ENCODE peak calls at places on chromosomes 16 and 17, in five cellular contexts. T is cardiac fibroblast, G is fibroblast of lung, U is foreskin fibroblast, R is heart right ventricle. L is an unnamed sample.

GRCh38 chr16:15874745-15875314 is 13.6 kb downstream of the CEP20 start:
- DNase-seq in U (peak; percentile 90), R (peak; percentile 20), G (peak; percentile 64), T (peak; percentile 84), L (peak; percentile 41)

GRCh38 chr17:66493283-66494019 is 191.0 kb downstream of the PRKCA start:
- DNase-seq in T (peak; percentile 80), R (no peak), U (peak; percentile 82), G (peak; percentile 71), L (peak; percentile 60)

GRCh38 chr17:2364132-2365116 is 27.1 kb downstream of the SGSM2 start:
- DNase-seq in R (peak; percentile 65), G (no peak), U (no peak), T (no peak), L (no peak)

GRCh38 chr17:2874211-2874686 is 78.0 kb downstream of the RAP1GAP2 start:
- DNase-seq in T (no peak), U (no peak), R (no peak), G (no peak), L (no peak)

GRCh38 chr16:83925095-83925905 is 26.4 kb downstream of the MLYCD start:
- DNase-seq in U (no peak), T (no peak), G (no peak), R (no peak), L (no peak)

GRCh38 chr16:526181-527014 is 1.1 kb upstream of the CAPN15 start:
- DNase-seq in R (peak; percentile 65), U (peak; percentile 57), T (peak; percentile 70), G (peak; percentile 49), L (no peak)

GRCh38 chr16:69410285-69410990 is 14.0 kb upstream of the CYB5B start:
- DNase-seq in U (peak; percentile 87), T (peak; percentile 80), G (peak; percentile 87), R (no peak), L (no peak)

GRCh38 chr17:31560836-31561235 is 169.4 kb downstream of the RAB11FIP4 start:
- DNase-seq in T (no peak), R (no peak), U (peak; percentile 57), G (peak; percentile 49), L (no peak)

GRCh38 chr16:67930678-67931211 is 917 bp downstream of the CTRL start:
- DNase-seq in U (no peak), G (no peak), T (no peak), R (no peak), L (no peak)

GRCh38 chr17:65786479-65786878 is 225.0 kb upstream of the AXIN2 start:
- DNase-seq in R (no peak), G (no peak), U (no peak), T (no peak), L (no peak)

GRCh38 chr17:63838586-63839184 is 3.8 kb downstream of the SMARCD2 start:
- DNase-seq in G (no peak), R (peak; percentile 90), T (peak; percentile 96), U (peak; percentile 95), L (peak; percentile 14)

GRCh38 chr16:25093208-25094061 is 18.1 kb upstream of the LCMT1 start:
- DNase-seq in G (no peak), T (no peak), U (no peak), R (no peak), L (no peak)

GRCh38 chr17:8108972-8109668 is 9.2 kb downstream of the ALOXE3 start:
- DNase-seq in U (no peak), T (no peak), R (no peak), G (no peak), L (no peak)

GRCh38 chr17:46950997-46951621 is 27.9 kb downstream of the RPRML start:
- DNase-seq in G (no peak), R (no peak), U (no peak), T (no peak), L (no peak)

GRCh38 chr16:16001856-16002255 is 52.4 kb downstream of the ABCC1 start:
- DNase-seq in G (no peak), U (no peak), T (no peak), R (no peak), L (no peak)

DNA sequence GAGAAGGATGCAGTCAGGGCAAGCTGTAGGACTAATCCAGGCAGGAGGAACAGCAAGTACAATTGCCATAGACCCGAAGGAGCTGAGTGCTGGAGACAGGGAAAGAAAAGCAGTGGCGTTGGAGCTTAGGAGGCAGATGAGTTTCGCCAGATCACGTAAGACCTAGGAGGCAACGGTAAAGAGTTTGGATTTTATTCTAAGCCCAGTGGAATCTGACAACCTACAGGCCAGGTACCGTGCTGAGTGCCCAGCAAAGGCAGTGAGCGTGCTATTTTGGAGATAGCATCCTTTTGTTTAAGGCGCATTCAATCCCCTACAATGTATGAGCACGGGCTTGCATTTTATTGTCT is 1.2 kb downstream of the USP43 start:
- DNase-seq in G (no peak), R (no peak), U (no peak), T (no peak), L (no peak)
- H3K4me3 ChIP-seq in G (no peak overlapping the region), R (peak overlapping the region; percentile 38), U (peak overlapping the region; percentile 65), T (no peak overlapping the region), L (no peak overlapping the region)

DNA sequence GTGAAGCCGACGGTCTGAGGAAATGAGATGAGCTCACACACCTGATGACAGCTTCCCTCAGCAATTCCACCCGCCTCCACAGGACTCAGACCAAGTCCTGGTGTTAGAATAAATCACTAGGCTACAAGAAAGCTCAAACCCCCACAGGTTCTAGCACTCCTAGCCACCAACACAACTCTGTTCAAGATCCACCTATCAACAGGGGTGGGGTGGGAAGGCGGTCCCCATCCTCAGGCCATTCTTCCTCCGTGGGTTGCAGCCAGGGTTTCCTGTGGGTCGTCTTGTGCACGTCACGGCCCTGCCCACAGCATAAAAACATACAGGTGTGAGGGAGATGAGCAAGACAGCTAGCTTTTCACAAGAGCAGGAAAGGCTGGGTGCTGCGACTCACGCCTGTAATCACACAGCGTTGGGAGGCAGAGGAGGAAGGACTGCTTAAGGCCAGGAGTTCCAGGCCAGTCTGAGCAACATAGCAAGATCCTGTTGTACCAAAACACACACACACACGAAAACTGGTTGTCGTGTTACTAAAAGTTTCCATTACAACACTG is 81.1 kb downstream of the ANKRD11 start:
- DNase-seq in R (no peak), T (peak; percentile 24), U (peak; percentile 41), G (peak; percentile 49), L (no peak)
- TF ChIP-seq CTCF in R (no peak), T (no peak), U (no peak), G (no peak), L (no peak)

GRCh38 chr17:81347437-81347836 is 47.8 kb upstream of the BAHCC1 start:
- DNase-seq in U (no peak), G (no peak), T (no peak), R (no peak), L (no peak)

GRCh38 chr17:81350320-81350686 is 45.0 kb upstream of the BAHCC1 start:
- DNase-seq in R (no peak), G (no peak), T (no peak), U (no peak), L (no peak)

GRCh38 chr17:81348097-81349055 is 46.9 kb upstream of the BAHCC1 start:
- DNase-seq in G (no peak), U (no peak), R (no peak), T (no peak), L (no peak)

GRCh38 chr17:81346908-81347349 is 48.3 kb upstream of the BAHCC1 start:
- DNase-seq in U (no peak), T (no peak), R (no peak), G (no peak), L (no peak)

GRCh38 chr17:81349397-81350319 is 45.6 kb upstream of the BAHCC1 start:
- DNase-seq in R (no peak), T (peak; percentile 51), U (peak; percentile 43), G (peak; percentile 38), L (no peak)
- H3K4me3 ChIP-seq in R (no peak overlapping the region), T (no peak overlapping the region), U (no peak overlapping the region), G (no peak overlapping the region), L (no peak overlapping the region)

DNA sequence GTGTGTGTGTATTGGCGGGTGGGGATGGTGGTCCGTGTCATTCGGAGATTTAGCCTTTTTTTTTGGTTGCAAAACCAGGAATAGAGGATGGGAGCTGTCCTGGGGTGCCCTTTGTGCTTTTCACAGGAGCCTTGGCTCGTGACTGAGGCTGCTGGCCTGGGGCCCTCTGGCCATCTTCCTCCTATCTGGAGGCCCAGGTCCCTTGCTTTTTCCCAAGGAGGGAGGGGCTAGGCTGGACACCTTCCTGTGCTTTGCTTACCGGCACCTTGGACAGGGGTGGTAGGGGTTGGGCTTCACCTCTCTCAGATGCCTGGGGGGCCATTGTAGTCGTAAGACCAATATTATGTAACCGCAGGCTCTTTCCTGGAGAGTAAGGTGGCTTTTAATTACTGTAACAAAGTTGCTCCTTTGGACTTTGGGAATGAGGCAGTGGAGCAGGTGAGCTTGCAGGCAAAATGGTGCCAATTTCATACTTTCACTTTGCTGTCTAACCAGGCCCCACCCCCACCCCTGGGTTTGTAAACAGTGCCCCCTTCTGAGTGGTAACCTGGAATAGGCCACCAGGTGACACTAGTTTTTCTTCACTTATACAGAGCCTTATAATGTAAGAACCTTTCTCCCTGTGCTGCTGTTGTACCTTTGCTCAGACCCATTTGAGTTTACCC is 1.2 kb downstream of the DYNLL2 start:
- DNase-seq in R (peak; percentile 50), T (peak; percentile 19), U (peak; percentile 34), G (peak; percentile 31), L (no peak)
- TF ChIP-seq CTCF in R (no peak), T (no peak), U (no peak), G (no peak), L (peak; percentile 17)

DNA sequence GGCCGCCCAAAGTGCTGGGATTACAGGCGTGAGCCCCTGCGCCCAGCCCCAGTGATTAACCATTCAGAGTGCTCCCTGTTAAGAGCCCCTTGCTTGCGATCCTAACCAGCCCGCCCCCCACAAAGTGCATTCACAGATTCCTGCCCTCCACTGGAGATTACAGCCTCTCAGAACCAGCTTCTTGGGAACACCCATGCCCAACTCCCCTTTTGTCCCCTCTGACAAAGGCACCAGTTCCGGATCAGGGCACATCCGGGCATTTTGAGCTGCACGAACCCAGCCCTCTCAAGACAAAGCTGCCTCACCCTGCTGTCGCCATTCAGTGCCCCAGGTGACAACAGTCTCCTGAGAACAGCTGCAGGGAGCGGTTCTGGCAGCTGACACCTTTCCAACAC is 848 bp upstream of the KRT19 start:
- DNase-seq in T (no peak), R (no peak), U (no peak), G (no peak), L (no peak)
- H3K4me3 ChIP-seq in T (no peak overlapping the region), R (no peak overlapping the region), U (no peak overlapping the region), G (no peak overlapping the region), L (no peak overlapping the region)

DNA sequence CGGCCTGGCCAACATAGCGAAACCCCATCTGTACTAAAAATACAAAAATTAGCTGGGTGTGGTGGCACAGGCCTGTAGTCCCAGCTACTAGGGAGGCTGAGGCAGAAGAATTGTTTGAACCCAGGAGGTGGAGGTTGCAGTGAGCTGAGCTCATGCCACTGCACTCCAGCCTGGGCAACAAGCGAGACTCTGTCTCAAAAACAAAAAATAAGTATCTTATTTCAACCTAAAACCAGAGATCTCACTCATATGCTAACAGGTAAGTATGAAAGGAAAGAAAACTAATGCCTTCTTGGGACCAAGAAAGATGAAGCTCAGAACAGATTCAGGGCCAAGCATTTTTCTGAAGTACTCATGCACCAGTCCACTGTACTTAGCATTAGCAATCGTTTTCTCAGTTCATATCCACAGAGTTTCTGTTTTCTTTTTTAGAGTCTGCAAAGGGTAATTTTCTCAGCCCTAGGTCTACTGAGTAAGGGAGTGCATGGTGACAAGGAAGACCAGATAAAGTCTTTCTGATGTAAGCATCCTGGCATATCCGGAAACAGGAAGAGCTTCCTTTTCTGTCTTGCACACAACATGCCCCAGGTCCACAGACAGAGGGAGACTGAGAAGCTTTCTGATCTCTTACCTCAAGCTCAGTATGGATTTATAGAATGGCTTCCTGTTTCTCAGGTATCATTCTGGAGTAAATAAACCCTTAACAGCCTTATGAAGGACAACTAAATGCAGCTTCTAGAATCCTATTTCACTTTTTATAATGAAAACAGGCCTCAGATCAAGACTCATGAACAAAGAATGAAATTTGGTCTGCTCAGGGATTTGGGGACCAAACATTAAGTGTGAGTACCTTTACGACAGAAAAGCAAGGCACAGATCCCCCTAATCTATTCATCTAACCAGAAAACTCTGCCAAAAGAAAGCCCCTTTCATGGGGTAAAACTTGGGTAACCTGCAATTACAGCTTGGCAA is 38.7 kb upstream of the FOXJ1 start:
- DNase-seq in T (peak; percentile 47), G (no peak), R (no peak), U (peak; percentile 52), L (no peak)
- TF ChIP-seq CTCF in T (peak; percentile 38), G (no peak), R (no peak), U (no peak), L (no peak)

L was measured in AG09309.